ENCODE peak calls at places on chromosome 7, in four cellular contexts. V is heart left ventricle, Z is tibial nerve, Y is sigmoid colon. T is an unnamed sample.

GRCh38 chr7:139490130-139490529 is 6.7 kb upstream of the KLRG2 start:
- DNase-seq in V (no peak), Z (peak; percentile 9), Y (no peak), T (no peak)

GRCh38 chr7:805261-805660 is 27.0 kb upstream of the SUN1 start:
- DNase-seq in V (peak; percentile 53), Z (peak; percentile 47), Y (no peak), T (no peak)

GRCh38 chr7:101094791-101095375 is 9.6 kb downstream of the TRIM56 start:
- DNase-seq in V (no peak), Z (peak; percentile 47), Y (peak; percentile 66), T (peak; percentile 67)

GRCh38 chr7:157554393-157555238 is 217.8 kb downstream of the DNAJB6 start:
- DNase-seq in V (no peak), Z (no peak), Y (no peak), T (peak; percentile 25)

GRCh38 chr7:137390076-137390475 is 46.5 kb upstream of the PTN start:
- DNase-seq in V (no peak), Z (no peak), Y (no peak), T (no peak)

GRCh38 chr7:31860925-31861324 is 173.9 kb downstream of the PPP1R17 start:
- DNase-seq in V (no peak), Z (no peak), Y (no peak), T (no peak)

GRCh38 chr7:132899833-132900232 is 182.1 kb downstream of the CHCHD3 start:
- DNase-seq in V (no peak), Z (no peak), Y (no peak), T (no peak)

GRCh38 chr7:5595545-5596045 is 172.0 kb upstream of the TNRC18 start:
- DNase-seq in V (no peak), Z (no peak), Y (no peak), T (no peak)

GRCh38 chr7:82109288-82109687 is 334.3 kb downstream of the CACNA2D1 start:
- DNase-seq in V (no peak), Z (no peak), Y (no peak), T (no peak)

GRCh38 chr7:143417734-143418378 is 9.2 kb upstream of the EPHA1 start:
- DNase-seq in V (no peak), Z (no peak), Y (no peak), T (no peak)

GRCh38 chr7:18013936-18014335 is 13.7 kb downstream of the PRPS1L1 start:
- DNase-seq in V (no peak), Z (no peak), Y (no peak), T (no peak)

GRCh38 chr7:108395442-108395841 is 60.8 kb downstream of the NRCAM start:
- DNase-seq in V (no peak), Z (no peak), Y (no peak), T (no peak)

GRCh38 chr7:98908585-98908984 is 30.3 kb downstream of the TRRAP start:
- DNase-seq in V (no peak), Z (no peak), Y (no peak), T (no peak)

GRCh38 chr7:93316730-93317129 is 84.6 kb downstream of the VPS50 start:
- DNase-seq in V (no peak), Z (no peak), Y (no peak), T (no peak)

GRCh38 chr7:47506716-47507354 is 75.1 kb downstream of the TNS3 start:
- DNase-seq in V (peak; percentile 49), Z (no peak), Y (no peak), T (no peak)

GRCh38 chr7:152489044-152489443 is 53.2 kb upstream of the KMT2C start:
- DNase-seq in V (no peak), Z (no peak), Y (no peak), T (no peak)

GRCh38 chr7:15685358-15686181 is 913 bp downstream of the MEOX2 start:
- DNase-seq in V (peak; percentile 52), Z (peak; percentile 58), Y (peak; percentile 73), T (peak; percentile 49)

GRCh38 chr7:157056957-157057902 is 46.8 kb upstream of the MNX1 start:
- DNase-seq in V (no peak), Z (no peak), Y (no peak), T (no peak)

GRCh38 chr7:132465516-132465915 is 110.8 kb downstream of the PLXNA4 start:
- DNase-seq in V (no peak), Z (no peak), Y (no peak), T (no peak)

GRCh38 chr7:35286422-35286821 is 32.5 kb upstream of the TBX20 start:
- DNase-seq in V (no peak), Z (no peak), Y (no peak), T (no peak)

GRCh38 chr7:15041226-15041625 is 138.7 kb upstream of the DGKB start:
- DNase-seq in V (no peak), Z (no peak), Y (no peak), T (no peak)

GRCh38 chr7:87785368-87785995 is 90.7 kb downstream of the SLC25A40 start:
- DNase-seq in V (no peak), Z (no peak), Y (no peak), T (no peak)

GRCh38 chr7:2029211-2029905 is 203.4 kb downstream of the MAD1L1 start:
- DNase-seq in V (no peak), Z (no peak), Y (no peak), T (peak; percentile 24)

GRCh38 chr7:479948-480499 is 39.6 kb downstream of the PDGFA start:
- DNase-seq in V (no peak), Z (no peak), Y (peak; percentile 48), T (no peak)

GRCh38 chr7:106611911-106612310 is 49.0 kb downstream of the CCDC71L start:
- DNase-seq in V (no peak), Z (no peak), Y (no peak), T (peak; percentile 65)

GRCh38 chr7:16135628-16136027 is 285.7 kb downstream of the CRPPA start:
- DNase-seq in V (no peak), Z (no peak), Y (no peak), T (no peak)

GRCh38 chr7:84190016-84190705 is 4.4 kb downstream of the SEMA3A start:
- DNase-seq in V (no peak), Z (no peak), Y (no peak), T (no peak)

GRCh38 chr7:47254081-47255006 is 327.6 kb downstream of the TNS3 start:
- DNase-seq in V (peak; percentile 82), Z (peak; percentile 73), Y (peak; percentile 91), T (peak; percentile 86)

GRCh38 chr7:147916573-147916972 is 674.0 kb upstream of the C7orf33 start:
- DNase-seq in V (no peak), Z (no peak), Y (no peak), T (no peak)

GRCh38 chr7:142496545-142496991 is 238.7 kb upstream of the PRSS58 start:
- DNase-seq in V (no peak), Z (no peak), Y (no peak), T (no peak)

GRCh38 chr7:154289119-154289518 is 236.9 kb downstream of the DPP6 start:
- DNase-seq in V (no peak), Z (no peak), Y (no peak), T (no peak)

GRCh38 chr7:151375530-151376217 is 34.1 kb downstream of the NUB1 start:
- DNase-seq in V (no peak), Z (no peak), Y (no peak), T (peak; percentile 17)

GRCh38 chr7:149764481-149765398 is 8.6 kb downstream of the ZNF467 start:
- DNase-seq in V (no peak), Z (no peak), Y (no peak), T (no peak)

GRCh38 chr7:79977481-79977880 is 157.2 kb upstream of the GNAI1 start:
- DNase-seq in V (no peak), Z (no peak), Y (no peak), T (no peak)

GRCh38 chr7:79984210-79984609 is 150.4 kb upstream of the GNAI1 start:
- DNase-seq in V (no peak), Z (no peak), Y (no peak), T (no peak)

GRCh38 chr7:79980376-79980775 is 154.3 kb upstream of the GNAI1 start:
- DNase-seq in V (no peak), Z (no peak), Y (no peak), T (no peak)

GRCh38 chr7:79979437-79979836 is 155.2 kb upstream of the GNAI1 start:
- DNase-seq in V (no peak), Z (no peak), Y (no peak), T (no peak)

DNA sequence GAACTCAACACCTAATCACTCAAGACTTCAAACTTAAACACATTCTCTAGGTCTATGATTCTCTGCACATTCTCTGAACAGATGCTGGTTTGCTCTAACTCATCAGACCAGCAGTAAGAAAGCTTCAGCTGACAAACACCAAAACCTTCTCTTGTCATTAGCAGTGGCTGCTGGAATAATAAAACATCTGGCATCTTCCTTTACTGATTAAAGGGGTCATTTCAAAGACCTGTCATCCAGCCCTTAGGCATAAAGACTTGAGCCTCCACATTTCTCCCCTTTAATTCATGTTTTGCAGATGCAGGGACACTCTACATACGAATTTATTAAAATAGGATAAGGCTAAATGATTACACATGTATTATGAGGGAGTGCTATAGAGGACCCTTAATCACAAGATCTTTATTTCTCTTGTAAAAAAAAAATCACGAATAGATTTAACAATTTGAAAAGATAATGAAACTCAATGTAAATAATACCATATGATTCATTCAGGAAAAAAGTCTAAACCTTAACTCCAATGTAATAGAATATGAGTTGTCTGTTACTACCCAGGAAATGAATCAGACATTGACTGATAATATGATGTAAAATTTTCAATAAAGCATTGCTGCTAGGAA is 152.4 kb upstream of the GNAI1 start:
- DNase-seq in V (no peak), Z (no peak), Y (no peak), T (no peak)
- H3K4me1 ChIP-seq in V (no peaks in the 10 kb centered on the region), Z (no peaks in the 10 kb centered on the region), Y (no peaks in the 10 kb centered on the region), T (no peaks in the 10 kb centered on the region)

GRCh38 chr7:22586806-22587180 is 86.8 kb upstream of the STEAP1B start:
- DNase-seq in V (no peak), Z (no peak), Y (no peak), T (no peak)

GRCh38 chr7:22588396-22588795 is 88.4 kb upstream of the STEAP1B start:
- DNase-seq in V (no peak), Z (no peak), Y (no peak), T (no peak)

GRCh38 chr7:22591271-22591670 is 91.3 kb upstream of the STEAP1B start:
- DNase-seq in V (no peak), Z (no peak), Y (no peak), T (no peak)

GRCh38 chr7:22587322-22587721 is 87.3 kb upstream of the STEAP1B start:
- DNase-seq in V (no peak), Z (no peak), Y (no peak), T (no peak)

GRCh38 chr7:22589641-22590141 is 89.7 kb upstream of the STEAP1B start:
- DNase-seq in V (peak; percentile 87), Z (peak; percentile 61), Y (peak; percentile 67), T (peak; percentile 49)
- H3K27ac ChIP-seq in V (peak overlapping the region; percentile 71), Z (peak overlapping the region; percentile 53), Y (no peak overlapping the region), T (no peak overlapping the region)

GRCh38 chr7:40134428-40135423 is at the start of the genes MPLKIP and SUGCT:
- DNase-seq in V (peak; percentile 87), Z (peak; percentile 85), Y (peak; percentile 93), T (peak; percentile 86)
- TF ChIP-seq POLR2A in V (no peak), Z (no peak), Y (peak; percentile 47), T (peak; percentile 73)

DNA sequence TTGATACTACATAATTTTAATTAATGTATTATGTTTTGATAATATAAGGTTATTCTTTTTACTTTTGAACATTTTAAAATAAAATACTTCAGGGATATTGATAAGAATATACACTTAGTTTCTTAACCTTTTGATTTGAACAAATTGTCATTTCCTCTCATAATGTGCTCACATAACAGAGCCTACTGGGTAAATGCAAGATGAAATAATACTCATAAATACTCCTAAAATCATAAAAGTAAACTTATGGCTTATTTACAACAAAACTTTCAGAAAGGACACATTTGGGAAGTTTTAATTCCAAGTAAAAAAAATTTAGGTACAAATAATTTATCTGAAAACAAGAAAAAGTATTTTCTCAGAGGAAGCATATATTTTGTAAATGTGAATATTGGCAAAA is 101.6 kb upstream of the ABCB5 start:
- DNase-seq in V (no peak), Z (no peak), Y (no peak), T (no peak)
- H3K4me1 ChIP-seq in V (no peaks in the 10 kb centered on the region), Z (peaks cover 4% of the 10 kb centered on the region), Y (peaks cover 7% of the 10 kb centered on the region), T (no peaks in the 10 kb centered on the region)

T was measured in right lobe of liver.